ENCODE peak calls at places on chromosome 10, in eight cellular contexts. G is heart left ventricle, F is left ventricle myocardium inferior, M is fibroblast of lung, E is K562, S is adrenal gland, K is omental fat pad, I is GM20000. C is an unnamed sample.

GRCh38 chr10:24793648-24794379 is 70.1 kb upstream of the ARHGAP21 start:
- DNase-seq in G (no peak), F (no peak), M (peak; percentile 24), E (no peak), S (no peak), K (no peak), I (no peak), C (peak; percentile 39)

GRCh38 chr10:71691405-71691804 is 28.2 kb downstream of the C10orf105 start:
- DNase-seq in G (no peak), F (no peak), M (no peak), E (no peak), S (no peak), K (no peak), I (no peak), C (no peak)

GRCh38 chr10:1420663-1421362 is 316.5 kb downstream of the ADARB2 start:
- DNase-seq in G (no peak), F (no peak), M (no peak), E (peak; percentile 79), S (peak; percentile 86), K (no peak), I (peak; percentile 80), C (no peak)

GRCh38 chr10:60703266-60704041 is 74.8 kb upstream of the CDK1 start:
- DNase-seq in G (no peak), F (no peak), M (no peak), E (no peak), S (no peak), K (no peak), I (no peak), C (no peak)

GRCh38 chr10:60310746-60311145 is 78.9 kb downstream of the ANK3 start:
- DNase-seq in G (no peak), F (no peak), M (no peak), E (peak; percentile 50), S (no peak), K (no peak), I (no peak), C (no peak)

GRCh38 chr10:35885076-35885475 is 243.0 kb upstream of the FZD8 start:
- DNase-seq in G (no peak), F (no peak), M (no peak), E (no peak), S (no peak), K (no peak), I (no peak), C (no peak)

GRCh38 chr10:3107426-3107961 is 40.1 kb downstream of the PFKP start:
- DNase-seq in G (peak; percentile 80), F (peak; percentile 81), M (peak; percentile 98), E (no peak), S (peak; percentile 94), K (no peak), I (no peak), C (peak; percentile 98)

GRCh38 chr10:62037166-62037831 is 135.8 kb downstream of the ARID5B start:
- DNase-seq in G (no peak), F (no peak), M (peak; percentile 84), E (no peak), S (no peak), K (no peak), I (no peak), C (peak; percentile 72)

GRCh38 chr10:83965473-83965872 is 173.8 kb upstream of the GHITM start:
- DNase-seq in G (no peak), F (no peak), M (no peak), E (no peak), S (no peak), K (no peak), I (no peak), C (no peak)

GRCh38 chr10:111360260-111360925 is 283.6 kb downstream of the ADRA2A start:
- DNase-seq in G (peak; percentile 6), F (peak; percentile 14), M (no peak), E (peak; percentile 3), S (peak; percentile 68), K (no peak), I (peak; percentile 29), C (no peak)

GRCh38 chr10:43304079-43304686 is 37.3 kb upstream of the RASGEF1A start:
- DNase-seq in G (no peak), F (no peak), M (no peak), E (no peak), S (no peak), K (no peak), I (no peak), C (no peak)

GRCh38 chr10:80204801-80205477 is 398 bp downstream of the ANXA11 start:
- DNase-seq in G (peak; percentile 61), F (peak; percentile 50), M (peak; percentile 37), E (peak; percentile 69), S (no peak), K (no peak), I (peak; percentile 80), C (peak; percentile 30)

GRCh38 chr10:121873236-121873635 is 54.6 kb downstream of the ATE1 start:
- DNase-seq in G (no peak), F (no peak), M (peak; percentile 44), E (no peak), S (no peak), K (no peak), I (no peak), C (peak; percentile 10)

GRCh38 chr10:30227481-30227880 is 121.6 kb downstream of the MTPAP start:
- DNase-seq in G (peak; percentile 42), F (peak; percentile 28), M (no peak), E (no peak), S (peak; percentile 61), K (no peak), I (no peak), C (no peak)

GRCh38 chr10:111767661-111768060 is 415.9 kb downstream of the GPAM start:
- DNase-seq in G (no peak), F (no peak), M (no peak), E (no peak), S (no peak), K (no peak), I (no peak), C (no peak)

GRCh38 chr10:33800545-33800944 is 466.1 kb upstream of the NRP1 start:
- DNase-seq in G (peak; percentile 61), F (peak; percentile 40), M (peak; percentile 3), E (no peak), S (no peak), K (no peak), I (no peak), C (peak; percentile 11)

GRCh38 chr10:55400075-55400474 is 599.0 kb upstream of the PCDH15 start:
- DNase-seq in G (no peak), F (no peak), M (peak; percentile 56), E (no peak), S (no peak), K (no peak), I (no peak), C (no peak)

GRCh38 chr10:96043157-96043894 is at the start of gene CCNJ:
- DNase-seq in G (peak; percentile 90), F (peak; percentile 89), M (peak; percentile 90), E (peak; percentile 87), S (peak; percentile 95), K (peak; percentile 58), I (peak; percentile 99), C (peak; percentile 87)

GRCh38 chr10:86535057-86535882 is 13.7 kb upstream of the WAPL start:
- DNase-seq in G (peak; percentile 82), F (peak; percentile 87), M (peak; percentile 23), E (peak; percentile 76), S (peak; percentile 92), K (peak; percentile 37), I (peak; percentile 83), C (no peak)

GRCh38 chr10:90960355-90960814 is 39.5 kb upstream of the ANKRD1 start:
- DNase-seq in G (no peak), F (no peak), M (peak; percentile 89), E (no peak), S (peak; percentile 58), K (no peak), I (peak; percentile 32), C (peak; percentile 89)

GRCh38 chr10:116079355-116079754 is 193.7 kb downstream of the GFRA1 start:
- DNase-seq in G (no peak), F (no peak), M (no peak), E (no peak), S (no peak), K (no peak), I (no peak), C (no peak)
- TF ChIP-seq CTCF in G (no peak), F (no peak), M (no peak), E (no peak), S (no peak), K (no peak), I (no peak), C (no peak)

GRCh38 chr10:19946791-19947190 is 130.6 kb downstream of the PLXDC2 start:
- DNase-seq in G (no peak), F (no peak), M (no peak), E (no peak), S (no peak), K (no peak), I (no peak), C (no peak)
- TF ChIP-seq CTCF in G (no peak), F (no peak), M (no peak), E (no peak), S (no peak), K (no peak), I (no peak), C (no peak)

DNA sequence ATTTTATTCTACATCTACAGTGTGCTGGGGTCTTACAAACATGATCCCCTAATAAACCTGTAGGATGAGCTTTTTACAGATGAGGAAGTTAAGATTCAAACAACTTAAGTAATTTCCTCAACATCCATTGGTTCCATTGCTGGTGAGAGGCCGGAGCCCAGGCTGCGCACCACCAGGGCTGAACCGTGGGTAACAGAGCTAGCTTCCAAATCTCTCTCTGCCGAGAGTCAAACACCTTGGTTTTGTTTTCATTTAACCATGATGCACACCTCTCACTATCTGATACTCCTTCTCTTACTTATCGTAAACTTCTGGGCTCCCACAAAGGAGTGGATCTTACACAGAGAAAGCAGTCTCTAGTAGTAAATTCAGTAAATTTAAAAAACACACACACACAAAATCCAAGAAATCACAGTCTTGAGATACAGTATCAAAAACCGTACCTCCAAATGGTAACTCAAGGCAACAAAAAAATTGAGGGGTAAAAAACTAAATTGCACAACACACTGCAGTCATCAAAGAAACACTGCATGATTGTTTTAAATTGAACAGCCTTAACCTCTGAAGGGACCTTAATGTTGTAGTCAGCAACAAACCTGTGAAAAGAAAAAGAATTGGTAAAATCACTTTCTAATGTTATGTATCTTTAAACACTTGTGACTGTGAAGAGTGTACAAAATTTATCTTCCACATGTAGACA is 20.5 kb downstream of the SGMS1 start:
- DNase-seq in G (no peak), F (no peak), M (no peak), E (no peak), S (no peak), K (no peak), I (no peak), C (no peak)
- TF ChIP-seq CTCF in G (no peak), F (no peak), M (no peak), E (no peak), S (no peak), K (no peak), I (no peak), C (no peak)

DNA sequence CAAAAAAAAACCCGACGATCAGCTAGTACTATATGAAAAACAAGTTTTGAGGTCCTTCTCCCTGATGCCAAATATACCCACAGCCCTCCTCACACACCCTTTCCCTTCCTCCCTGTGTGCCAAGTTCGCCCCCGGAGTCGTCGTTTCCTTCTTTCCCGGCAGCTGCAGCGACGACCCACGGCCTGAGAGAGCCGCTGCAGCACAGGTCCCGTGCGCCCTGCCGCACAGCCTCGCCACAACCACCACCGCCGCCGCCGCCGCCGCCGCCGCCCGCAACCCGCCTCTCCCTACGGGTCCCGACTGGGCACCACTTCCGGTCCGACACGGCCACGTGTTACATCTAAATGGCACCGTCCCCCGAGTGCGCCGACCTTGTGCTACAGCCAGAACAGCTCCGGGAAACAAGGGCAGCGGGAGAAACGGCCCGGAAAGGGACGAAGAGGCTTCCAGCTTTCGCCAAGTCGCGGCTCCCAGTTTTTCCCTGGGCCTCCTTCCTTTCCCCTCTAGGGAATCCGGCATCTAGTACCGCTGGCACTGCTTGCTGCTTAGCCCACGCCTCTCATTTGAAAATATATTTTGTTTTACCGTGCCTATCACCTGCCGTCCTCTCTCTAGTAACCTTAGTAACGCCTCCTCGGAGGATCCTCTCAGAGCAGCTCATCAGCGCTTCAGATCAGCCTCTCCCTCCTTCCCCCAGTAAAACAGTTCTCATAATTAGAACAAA is at the start of gene FRA10AC1:
- DNase-seq in G (peak; percentile 94), F (peak; percentile 92), M (peak; percentile 92), E (peak; percentile 88), S (peak; percentile 97), K (peak; percentile 74), I (peak; percentile 82), C (peak; percentile 92)
- TF ChIP-seq CTCF in G (peak; percentile 57), F (peak; percentile 60), M (peak; percentile 34), E (peak; percentile 33), S (peak; percentile 61), K (no peak), I (peak; percentile 53), C (peak; percentile 45)